ENCODE peak calls at places on chromosomes 4 and X, in six cellular contexts. S is cardiac muscle cell, Y is A673, A is WERI-Rb-1, I is psoas muscle, H is colonic mucosa. T is an unnamed sample.
A peak's percentile ranks its signal among the peaks of the same experiment; 100 is the strongest.

GRCh38 chr4:56197387-56197786 is 189.9 kb downstream of the AASDH start:
- DNase-seq in H (peak; percentile 48), A (no peak), I (no peak), Y (peak; percentile 15), S (no peak), T (no peak)

GRCh38 chr4:127479031-127479622 is 153.6 kb upstream of the INTU start:
- DNase-seq in H (no peak), S (peak; percentile 48), A (no peak), Y (peak; percentile 61), I (no peak), T (no peak)

GRCh38 chrX:46757593-46757992 is 1.3 kb downstream of the SLC9A7 start:
- DNase-seq in A (no peak), I (no peak), Y (no peak), S (no peak), H (no peak), T (no peak)

GRCh38 chr4:13329963-13330362 is 154.2 kb downstream of the RAB28 start:
- DNase-seq in Y (peak; percentile 53), H (no peak), A (no peak), S (no peak), I (no peak), T (no peak)

GRCh38 chrX:116417214-116417613 is 19.2 kb upstream of the SLC6A14 start:
- DNase-seq in A (no peak), H (no peak), S (no peak), I (no peak), Y (no peak), T (no peak)

GRCh38 chr4:140047781-140048180 is 106.2 kb downstream of the MAML3 start:
- DNase-seq in A (no peak), I (no peak), S (no peak), H (no peak), Y (no peak), T (no peak)

GRCh38 chr4:37517326-37517725 is 168.8 kb downstream of the RELL1 start:
- DNase-seq in Y (no peak), I (no peak), H (no peak), A (no peak), S (no peak), T (no peak)

GRCh38 chrX:112670290-112670689 is 9.4 kb downstream of the LHFPL1 start:
- DNase-seq in I (no peak), Y (no peak), A (no peak), S (no peak), H (no peak), T (no peak)

GRCh38 chr4:82797048-82797590 is 1.5 kb downstream of the SCD5 start:
- DNase-seq in S (no peak), H (no peak), I (no peak), Y (no peak), A (no peak), T (no peak)
- H3K4me3 ChIP-seq in S (peak overlapping the region; percentile 47), H (peak overlapping the region; percentile 72), I (peak overlapping the region; percentile 72), Y (peak overlapping the region; percentile 66), A (peak overlapping the region; percentile 80), T (peak overlapping the region; percentile 78)

GRCh38 chrX:150766351-150767044 is 73.3 kb downstream of the MTMR1 start:
- DNase-seq in Y (no peak), H (no peak), I (no peak), A (peak; percentile 40), S (no peak), T (no peak)
- TF ChIP-seq CTCF in Y (peak; percentile 48), H (no peak), I (no peak), A (peak; percentile 54), S (peak; percentile 21), T (no peak)

GRCh38 chr4:7241587-7242125 is 49.3 kb downstream of the SORCS2 start:
- DNase-seq in S (no peak), I (no peak), A (no peak), H (no peak), Y (no peak), T (no peak)
- H3K4me3 ChIP-seq in S (no peak overlapping the region), I (no peak overlapping the region), A (no peak overlapping the region), H (no peak overlapping the region), Y (no peak overlapping the region), T (no peak overlapping the region)

GRCh38 chrX:12767856-12768255 is 23.4 kb upstream of the PRPS2 start:
- DNase-seq in H (no peak), S (no peak), Y (no peak), I (no peak), A (no peak), T (no peak)

GRCh38 chrX:12770440-12770839 is 20.8 kb upstream of the PRPS2 start:
- DNase-seq in Y (peak; percentile 43), H (no peak), A (no peak), S (peak; percentile 40), I (no peak), T (no peak)

GRCh38 chrX:12771445-12772069 is 19.7 kb upstream of the PRPS2 start:
- DNase-seq in A (peak; percentile 59), Y (peak; percentile 73), S (peak; percentile 63), I (peak; percentile 58), H (peak; percentile 49), T (peak; percentile 78)
- TF ChIP-seq CTCF in A (peak; percentile 98), Y (peak; percentile 93), S (peak; percentile 79), I (peak; percentile 19), H (peak; percentile 63), T (peak; percentile 62)

DNA sequence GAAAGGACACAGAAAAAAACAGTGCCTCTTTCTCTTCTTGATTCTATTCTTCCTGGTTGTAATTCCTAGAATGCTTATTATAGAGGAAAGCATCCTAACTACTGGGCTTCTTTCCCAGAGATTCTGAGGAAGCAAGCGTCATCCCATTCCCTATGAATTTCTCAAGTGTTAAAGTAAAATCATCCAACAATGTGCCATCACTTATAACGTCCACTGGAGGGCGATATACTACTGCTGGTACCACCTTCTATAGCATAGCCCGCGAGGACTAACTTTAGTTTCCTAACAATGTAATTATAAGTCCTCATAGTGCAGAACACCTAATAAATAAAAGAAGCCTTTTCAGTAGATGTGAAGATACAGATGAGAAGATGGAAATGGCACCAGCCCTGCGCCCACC is 4.4 kb downstream of the CENPVL3 start:
- DNase-seq in H (no peak), S (peak; percentile 59), A (no peak), I (no peak), Y (peak; percentile 78), T (no peak)
- H3K4me3 ChIP-seq in H (no peak overlapping the region), S (no peak overlapping the region), A (no peak overlapping the region), I (no peak overlapping the region), Y (no peak overlapping the region), T (no peak overlapping the region)

DNA sequence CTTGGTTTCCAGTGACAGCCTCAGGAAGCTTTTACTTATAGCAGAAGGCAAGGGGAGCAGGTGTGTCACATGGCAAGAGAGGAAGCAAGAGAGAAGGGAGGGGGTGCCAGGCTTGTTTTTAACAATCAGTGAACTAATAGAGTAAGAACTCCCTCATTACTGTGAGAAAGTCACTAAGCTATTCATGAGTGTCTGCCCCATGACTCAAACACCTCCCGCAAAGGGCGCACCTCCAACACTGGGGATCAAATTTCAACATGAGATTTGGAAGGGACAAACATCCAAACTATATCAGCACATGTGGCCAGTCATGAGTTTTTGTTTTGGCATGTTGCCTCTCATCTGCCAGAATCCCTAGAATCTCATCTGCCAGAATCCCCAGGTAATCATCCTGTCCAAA is 183.5 kb upstream of the C1QTNF7 start:
- DNase-seq in H (no peak), I (no peak), Y (no peak), A (no peak), S (no peak), T (no peak)
- TF ChIP-seq CTCF in H (no peak), I (no peak), Y (no peak), A (no peak), S (no peak), T (no peak)

GRCh38 chr4:169618986-169619385 is 1.4 kb upstream of the CLCN3 start:
- DNase-seq in H (no peak), S (no peak), Y (no peak), A (no peak), I (no peak), T (no peak)
- H3K4me3 ChIP-seq in H (no peak overlapping the region), S (peak overlapping the region; percentile 75), Y (no peak overlapping the region), A (no peak overlapping the region), I (peak overlapping the region; percentile 90), T (peak overlapping the region; percentile 68)

GRCh38 chrX:137430301-137430700 is 135.6 kb upstream of the ZIC3 start:
- DNase-seq in H (no peak), A (no peak), Y (no peak), I (no peak), S (no peak), T (no peak)

GRCh38 chrX:137428777-137429564 is 137.0 kb upstream of the ZIC3 start:
- DNase-seq in Y (peak; percentile 17), I (no peak), A (no peak), H (no peak), S (peak; percentile 7), T (no peak)

GRCh38 chrX:137430984-137431475 is 134.9 kb upstream of the ZIC3 start:
- DNase-seq in S (no peak), Y (no peak), I (no peak), A (no peak), H (no peak), T (no peak)

GRCh38 chrX:137431693-137432488 is 134.0 kb upstream of the ZIC3 start:
- DNase-seq in Y (peak; percentile 64), A (no peak), I (no peak), H (no peak), S (peak; percentile 38), T (no peak)

GRCh38 chrX:137432609-137433008 is 133.3 kb upstream of the ZIC3 start:
- DNase-seq in I (no peak), Y (peak; percentile 55), S (peak; percentile 37), H (no peak), A (no peak), T (no peak)
- TF ChIP-seq CTCF in I (no peak), Y (peak; percentile 79), S (no peak), H (no peak), A (peak; percentile 58), T (peak; percentile 25)

GRCh38 chrX:118497180-118497814 is 1.7 kb downstream of the DOCK11 start:
- DNase-seq in I (no peak), Y (no peak), H (no peak), S (no peak), A (no peak), T (no peak)
- H3K4me3 ChIP-seq in I (peak overlapping the region; percentile 69), Y (no peak overlapping the region), H (no peak overlapping the region), S (peak overlapping the region; percentile 74), A (no peak overlapping the region), T (peak overlapping the region; percentile 70)

T was measured in lower lobe of right lung.